ENCODE peak calls at places on chromosomes 1 and 21, in ten cellular contexts. J, W, M, X, D, F, Y, P, Z and G are unnamed samples. For H3K4me1, the result is how much of the 10 kb centered on the place peaks cover.

GRCh38 chr1:233045591-233045990 is 95.2 kb downstream of the NTPCR start:
- DNase-seq in F (no peak), X (no peak), M (peak), Y (no peak), D (no peak), P (no peak), Z (no peak), J (no peak), W (no peak), G (no peak)

GRCh38 chr1:82165304-82165703 is 364.6 kb downstream of the ADGRL2 start:
- DNase-seq in Z (no peak), M (no peak), X (no peak), J (no peak), Y (no peak), W (no peak), D (no peak), F (no peak), P (no peak), G (no peak)

GRCh38 chr1:21255943-21256320 is 34.3 kb downstream of the ECE1 start:
- DNase-seq in P (no peak), M (no peak), Y (no peak), W (no peak), X (no peak), Z (no peak), D (no peak), F (no peak), J (no peak), G (no peak)

GRCh38 chr1:18908911-18909771 is 6.8 kb upstream of the ALDH4A1 start:
- DNase-seq in D (no peak), Y (no peak), M (no peak), Z (no peak), W (no peak), J (no peak), F (no peak), X (no peak), P (no peak), G (no peak)

GRCh38 chr1:23039308-23039826 is 20.1 kb downstream of the KDM1A start:
- DNase-seq in X (no peak), J (no peak), F (no peak), M (no peak), Y (peak), P (no peak), Z (no peak), D (no peak), W (no peak), G (no peak)

GRCh38 chr21:37357691-37358090 is 8.9 kb upstream of the DYRK1A start:
- DNase-seq in Z (no peak), F (no peak), P (no peak), X (no peak), M (no peak), W (no peak), D (no peak), J (no peak), Y (peak), G (no peak)

GRCh38 chr1:180358649-180359048 is 128.6 kb downstream of the LHX4 start:
- DNase-seq in J (no peak), Z (no peak), W (no peak), D (no peak), M (no peak), F (peak), Y (peak), P (no peak), X (peak), G (no peak)

GRCh38 chr1:172727956-172728603 is 69.2 kb downstream of the FASLG start:
- DNase-seq in M (peak), X (no peak), D (no peak), Z (no peak), P (no peak), W (no peak), J (no peak), F (no peak), Y (peak), G (peak)

GRCh38 chr21:35086357-35086756 is 37.3 kb upstream of the RUNX1 start:
- DNase-seq in F (no peak), M (peak), Z (no peak), W (no peak), Y (peak), P (no peak), D (no peak), X (no peak), J (no peak), G (no peak)

GRCh38 chr1:171911506-171911905 is 70.2 kb downstream of the DNM3 start:
- DNase-seq in W (no peak), P (no peak), M (peak), J (no peak), X (peak), F (peak), Z (no peak), D (no peak), Y (no peak), G (no peak)

GRCh38 chr1:247421074-247421473 is 5.1 kb downstream of the NLRP3 start:
- DNase-seq in J (no peak), D (no peak), X (no peak), P (no peak), M (peak), Z (no peak), F (no peak), Y (no peak), W (no peak), G (no peak)

GRCh38 chr1:193270996-193271395 is 84.6 kb upstream of the B3GALT2 start:
- DNase-seq in D (no peak), J (no peak), Y (no peak), P (no peak), W (no peak), M (peak), F (no peak), X (no peak), Z (no peak), G (no peak)
- H3K4me1 ChIP-seq in D (under half), J (under half), Y (under half), P (under half), W (under half), M (under half), F (under half), X (under half), Z (under half), G (under half)

DNA sequence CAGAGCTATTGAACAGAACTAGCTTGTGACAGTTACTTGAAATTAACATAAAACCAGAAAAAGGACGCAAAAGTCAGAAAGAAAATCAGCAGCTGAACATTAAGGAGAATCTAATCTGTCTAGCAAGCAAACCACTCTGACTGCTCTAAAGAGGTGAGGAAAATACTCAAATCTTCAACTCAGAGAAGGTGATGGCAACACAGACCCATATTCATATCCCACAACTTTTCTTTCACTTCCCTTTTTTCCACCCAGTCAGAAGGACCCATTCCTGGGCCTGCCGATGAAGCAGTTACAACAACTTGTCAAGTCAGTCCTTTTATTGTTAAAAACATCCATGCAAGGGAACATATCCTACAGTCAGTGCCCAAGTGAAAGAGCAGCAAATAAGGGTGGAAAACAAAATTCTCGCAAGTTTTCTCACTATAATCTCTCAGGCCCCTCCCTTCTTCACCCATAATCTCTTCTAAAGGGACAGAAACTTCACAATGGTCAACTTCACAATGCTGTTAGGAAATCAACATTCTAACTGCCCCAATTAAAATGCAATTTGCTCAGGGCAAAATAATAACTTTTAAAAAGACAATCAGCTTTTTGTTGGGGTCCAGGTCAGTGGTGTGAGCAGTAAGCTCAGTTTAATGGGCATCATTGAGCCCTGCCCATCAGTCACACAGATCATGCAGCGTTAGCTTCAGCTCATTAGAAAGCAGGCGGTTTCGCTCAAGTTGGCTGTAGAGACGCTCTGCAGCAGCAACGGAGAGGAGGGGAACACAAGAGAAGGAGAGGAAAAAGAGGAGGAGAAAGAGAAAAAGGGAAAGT is 3.6 kb upstream of the NUP210L start:
- DNase-seq in D (no peak), Y (no peak), J (no peak), X (no peak), M (no peak), P (no peak), F (no peak), Z (no peak), W (no peak), G (no peak)
- H3K4me1 ChIP-seq in D (under half), Y (under half), J (under half), X (under half), M (under half), P (half or more), F (under half), Z (under half), W (under half), G (half or more)

GRCh38 chr1:109981128-109981379 is 3.5 kb upstream of the AHCYL1 start:
- DNase-seq in Y (no peak), M (no peak), W (no peak), X (no peak), F (no peak), J (no peak), D (no peak), P (no peak), Z (no peak), G (no peak)
- H3K4me1 ChIP-seq in Y (under half), M (half or more), W (under half), X (under half), F (under half), J (under half), D (under half), P (under half), Z (under half), G (under half)

GRCh38 chr1:229034246-229034645 is 236.7 kb upstream of the RAB4A start:
- DNase-seq in Y (no peak), X (no peak), M (no peak), P (no peak), D (no peak), W (no peak), J (no peak), F (peak), Z (no peak), G (no peak)

GRCh38 chr1:229035054-229035747 is 235.7 kb upstream of the RAB4A start:
- DNase-seq in M (no peak), W (no peak), D (no peak), X (no peak), Y (no peak), Z (no peak), J (no peak), F (no peak), P (peak), G (no peak)

GRCh38 chr1:229031491-229032341 is 239.2 kb upstream of the RAB4A start:
- DNase-seq in Z (no peak), J (no peak), F (no peak), X (no peak), M (no peak), W (no peak), D (no peak), P (no peak), Y (peak), G (no peak)

GRCh38 chr1:229032455-229032854 is 238.5 kb upstream of the RAB4A start:
- DNase-seq in P (no peak), D (no peak), J (no peak), Z (no peak), F (no peak), Y (peak), X (no peak), W (no peak), M (peak), G (no peak)

GRCh38 chr1:229033480-229033879 is 237.4 kb upstream of the RAB4A start:
- DNase-seq in Y (no peak), Z (no peak), X (no peak), P (no peak), F (no peak), D (no peak), J (no peak), M (no peak), W (no peak), G (no peak)
- H3K4me1 ChIP-seq in Y (under half), Z (under half), X (under half), P (under half), F (under half), D (under half), J (under half), M (under half), W (under half), G (half or more)

DNA sequence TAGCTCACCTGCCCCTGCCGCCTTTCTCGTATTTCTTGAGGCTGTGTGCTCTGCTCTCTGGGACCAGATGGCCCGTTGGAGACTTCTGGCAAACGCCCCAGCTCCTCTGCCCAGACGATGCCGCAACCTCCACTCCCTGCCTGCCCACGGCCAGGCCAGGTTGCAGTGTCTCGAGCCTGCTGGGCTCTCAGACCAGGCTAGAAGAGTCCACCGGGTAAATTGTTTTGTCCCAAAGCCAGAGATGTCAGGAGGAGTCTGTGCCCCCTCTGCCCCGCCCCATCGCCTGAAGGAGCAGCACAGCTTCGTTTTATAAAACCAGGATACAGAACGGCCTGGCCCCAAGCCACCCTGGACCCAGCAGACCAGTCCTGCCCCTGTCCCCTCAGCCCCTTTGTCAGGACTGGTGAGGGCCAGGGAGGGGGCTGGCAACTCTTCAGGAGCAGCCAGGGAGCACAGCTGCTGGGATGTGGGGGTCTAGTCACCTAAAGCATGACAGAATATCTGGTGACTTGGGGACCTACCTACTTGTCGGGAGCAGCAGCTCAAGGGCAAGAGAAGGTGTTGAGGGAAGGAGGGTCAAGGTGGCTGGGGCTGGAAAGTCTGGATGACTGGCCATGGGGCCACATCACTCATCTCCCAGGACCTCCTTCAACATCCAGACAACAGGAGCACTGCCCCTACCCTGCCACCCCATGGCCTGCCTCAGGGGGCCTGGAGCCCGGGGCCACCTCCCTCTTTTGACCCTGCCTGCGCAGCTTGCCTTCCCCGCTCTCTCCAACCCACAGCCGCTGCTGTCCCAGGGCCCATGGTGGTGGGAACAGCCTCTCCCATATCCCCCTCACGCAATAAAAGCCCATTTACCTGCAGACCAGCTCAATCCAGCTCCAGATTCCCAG is 33.9 kb upstream of the LBR start:
- DNase-seq in W (no peak), M (peak), J (no peak), F (no peak), P (no peak), Y (no peak), Z (no peak), X (no peak), D (no peak), G (no peak)
- H3K4me1 ChIP-seq in W (under half), M (under half), J (half or more), F (under half), P (under half), Y (under half), Z (under half), X (under half), D (under half), G (under half)